ENCODE peak calls at places on chromosome 12, in seven cellular contexts. One of them, this sample, is unnamed.

GRCh38 chr12:6336859-6337744 is 4.8 kb downstream of the TNFRSF1A start:
- DNase-seq in activated T-helper 1 cell treated with anti-CD3 and anti-CD28 coated beads, Interleukin-2, amount 50 U/mL, for 16 hours: peak; percentile 39
- DNase-seq in activated naive CD4-positive, alpha-beta T cell: no peak
- DNase-seq in NCI-H345: no peak
- DNase-seq in neural progenitor cell: no peak
- DNase-seq in stimulated activated CD8-positive, alpha-beta memory T cell treated with anti-CD3 and anti-CD28 coated beads, Interleukin-15, amount 100 ng/mL, for 24 hours: no peak
- DNase-seq in kidney tubule cell: no peak
- DNase-seq in this sample: no peak

GRCh38 chr12:115208098-115208497 is 524.1 kb upstream of the TBX3 start:
- DNase-seq in activated T-helper 1 cell treated with anti-CD3 and anti-CD28 coated beads, Interleukin-2, amount 50 U/mL, for 16 hours: no peak
- DNase-seq in activated naive CD4-positive, alpha-beta T cell: no peak
- DNase-seq in NCI-H345: no peak
- DNase-seq in neural progenitor cell: no peak
- DNase-seq in stimulated activated CD8-positive, alpha-beta memory T cell treated with anti-CD3 and anti-CD28 coated beads, Interleukin-15, amount 100 ng/mL, for 24 hours: no peak
- DNase-seq in kidney tubule cell: no peak
- DNase-seq in this sample: no peak

GRCh38 chr12:80937391-80938238 is at the start of gene LIN7A:
- DNase-seq in activated T-helper 1 cell treated with anti-CD3 and anti-CD28 coated beads, Interleukin-2, amount 50 U/mL, for 16 hours: no peak
- DNase-seq in activated naive CD4-positive, alpha-beta T cell: no peak
- DNase-seq in NCI-H345: peak; percentile 73
- DNase-seq in neural progenitor cell: peak; percentile 73
- DNase-seq in stimulated activated CD8-positive, alpha-beta memory T cell treated with anti-CD3 and anti-CD28 coated beads, Interleukin-15, amount 100 ng/mL, for 24 hours: no peak
- DNase-seq in kidney tubule cell: peak; percentile 26
- DNase-seq in this sample: peak; percentile 53

GRCh38 chr12:27095346-27095745 is 13.0 kb upstream of the C12orf71 start:
- DNase-seq in activated T-helper 1 cell treated with anti-CD3 and anti-CD28 coated beads, Interleukin-2, amount 50 U/mL, for 16 hours: no peak
- DNase-seq in activated naive CD4-positive, alpha-beta T cell: no peak
- DNase-seq in NCI-H345: no peak
- DNase-seq in neural progenitor cell: no peak
- DNase-seq in stimulated activated CD8-positive, alpha-beta memory T cell treated with anti-CD3 and anti-CD28 coated beads, Interleukin-15, amount 100 ng/mL, for 24 hours: no peak
- DNase-seq in kidney tubule cell: no peak
- DNase-seq in this sample: no peak

GRCh38 chr12:19692091-19692490 is 252.8 kb downstream of the AEBP2 start:
- DNase-seq in activated T-helper 1 cell treated with anti-CD3 and anti-CD28 coated beads, Interleukin-2, amount 50 U/mL, for 16 hours: no peak
- DNase-seq in activated naive CD4-positive, alpha-beta T cell: no peak
- DNase-seq in NCI-H345: no peak
- DNase-seq in neural progenitor cell: no peak
- DNase-seq in stimulated activated CD8-positive, alpha-beta memory T cell treated with anti-CD3 and anti-CD28 coated beads, Interleukin-15, amount 100 ng/mL, for 24 hours: no peak
- DNase-seq in kidney tubule cell: no peak
- DNase-seq in this sample: no peak

GRCh38 chr12:106871477-106871876 is 84.2 kb upstream of the TMEM263 start:
- DNase-seq in activated T-helper 1 cell treated with anti-CD3 and anti-CD28 coated beads, Interleukin-2, amount 50 U/mL, for 16 hours: no peak
- DNase-seq in activated naive CD4-positive, alpha-beta T cell: no peak
- DNase-seq in NCI-H345: no peak
- DNase-seq in neural progenitor cell: peak; percentile 24
- DNase-seq in stimulated activated CD8-positive, alpha-beta memory T cell treated with anti-CD3 and anti-CD28 coated beads, Interleukin-15, amount 100 ng/mL, for 24 hours: no peak
- DNase-seq in kidney tubule cell: peak; percentile 54
- DNase-seq in this sample: no peak

GRCh38 chr12:67107751-67108269 is 161.3 kb upstream of the CAND1 start:
- DNase-seq in activated T-helper 1 cell treated with anti-CD3 and anti-CD28 coated beads, Interleukin-2, amount 50 U/mL, for 16 hours: no peak
- DNase-seq in activated naive CD4-positive, alpha-beta T cell: no peak
- DNase-seq in NCI-H345: no peak
- DNase-seq in neural progenitor cell: no peak
- DNase-seq in stimulated activated CD8-positive, alpha-beta memory T cell treated with anti-CD3 and anti-CD28 coated beads, Interleukin-15, amount 100 ng/mL, for 24 hours: no peak
- DNase-seq in kidney tubule cell: no peak
- DNase-seq in this sample: no peak

GRCh38 chr12:51900323-51900889 is 6.9 kb upstream of the ACVRL1 start:
- DNase-seq in activated T-helper 1 cell treated with anti-CD3 and anti-CD28 coated beads, Interleukin-2, amount 50 U/mL, for 16 hours: no peak
- DNase-seq in activated naive CD4-positive, alpha-beta T cell: no peak
- DNase-seq in NCI-H345: no peak
- DNase-seq in neural progenitor cell: no peak
- DNase-seq in stimulated activated CD8-positive, alpha-beta memory T cell treated with anti-CD3 and anti-CD28 coated beads, Interleukin-15, amount 100 ng/mL, for 24 hours: no peak
- DNase-seq in kidney tubule cell: no peak
- DNase-seq in this sample: no peak

GRCh38 chr12:131457331-131458047 is 253.4 kb upstream of the SFSWAP start:
- DNase-seq in activated T-helper 1 cell treated with anti-CD3 and anti-CD28 coated beads, Interleukin-2, amount 50 U/mL, for 16 hours: no peak
- DNase-seq in activated naive CD4-positive, alpha-beta T cell: no peak
- DNase-seq in NCI-H345: no peak
- DNase-seq in neural progenitor cell: no peak
- DNase-seq in stimulated activated CD8-positive, alpha-beta memory T cell treated with anti-CD3 and anti-CD28 coated beads, Interleukin-15, amount 100 ng/mL, for 24 hours: no peak
- DNase-seq in kidney tubule cell: no peak
- DNase-seq in this sample: no peak